ENCODE peak calls at places on chromosomes 13 and 19, in five cellular contexts. R is AG04450, N is ovary, V is fibroblast of lung, G is psoas muscle. W is an unnamed sample.

GRCh38 chr19:5072115-5072514 is 103.2 kb downstream of the KDM4B start:
- DNase-seq in R (no peak), N (no peak), V (no peak), G (peak; percentile 76), W (no peak)

GRCh38 chr13:55745828-55746227 is 1394.9 kb upstream of the PRR20A start:
- DNase-seq in R (no peak), N (no peak), V (no peak), G (no peak), W (no peak)

GRCh38 chr13:80151016-80151415 is 189.9 kb downstream of the SPRY2 start:
- DNase-seq in R (no peak), N (no peak), V (no peak), G (no peak), W (no peak)

GRCh38 chr13:26968431-26969335 is 202.9 kb downstream of the USP12 start:
- DNase-seq in R (no peak), N (no peak), V (no peak), G (no peak), W (no peak)

GRCh38 chr13:70249332-70250064 is 141.2 kb upstream of the KLHL1 start:
- DNase-seq in R (no peak), N (no peak), V (peak; percentile 13), G (no peak), W (no peak)

GRCh38 chr13:109481046-109481445 is 305.3 kb downstream of the IRS2 start:
- DNase-seq in R (no peak), N (no peak), V (peak; percentile 18), G (no peak), W (peak; percentile 77)

GRCh38 chr13:71864981-71865857 is 1.8 kb downstream of the DACH1 start:
- DNase-seq in R (no peak), N (no peak), V (peak; percentile 51), G (peak; percentile 60), W (no peak)

GRCh38 chr13:105814219-105814901 is 721.1 kb downstream of the EFNB2 start:
- DNase-seq in R (no peak), N (no peak), V (no peak), G (no peak), W (no peak)

GRCh38 chr19:41876847-41877489 is at the start of gene CD79A:
- DNase-seq in R (no peak), N (no peak), V (no peak), G (peak; percentile 23), W (no peak)

GRCh38 chr13:113022391-113023216 is 53.6 kb downstream of the MCF2L start:
- DNase-seq in R (no peak), N (no peak), V (no peak), G (no peak), W (no peak)

GRCh38 chr13:33153421-33154381 is 131.9 kb downstream of the STARD13 start:
- DNase-seq in R (no peak), N (no peak), V (no peak), G (no peak), W (no peak)

GRCh38 chr13:90800082-90800746 is 547.3 kb upstream of the MIR17HG start:
- DNase-seq in R (no peak), N (peak; percentile 16), V (peak; percentile 8), G (peak; percentile 71), W (no peak)

DNA sequence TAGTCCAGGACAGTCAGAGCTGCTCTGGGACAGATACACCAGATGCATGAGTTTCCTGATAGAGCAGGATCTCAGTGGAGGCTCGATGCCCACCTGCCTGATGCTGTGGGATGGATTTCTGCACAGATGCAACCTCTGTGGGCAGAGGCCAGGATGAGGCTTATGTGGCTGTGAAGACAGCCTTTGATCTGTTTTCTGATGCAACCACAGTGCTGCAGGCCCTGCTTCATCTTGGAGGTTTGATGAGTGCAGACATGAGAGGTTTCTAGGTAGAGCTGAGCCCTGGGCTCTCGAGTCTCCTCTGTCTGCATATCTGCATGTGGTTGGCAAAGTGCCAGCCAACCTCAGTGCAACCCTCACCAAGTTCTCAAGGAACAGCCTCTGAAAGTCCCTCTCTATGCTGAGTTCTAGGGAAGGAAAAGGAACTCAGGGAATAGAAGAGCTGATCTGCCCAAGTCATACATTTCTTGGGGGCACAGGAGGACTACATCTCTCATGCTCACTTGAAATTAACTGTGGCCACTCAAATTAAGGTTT is 23.1 kb upstream of the TSHZ3 start:
- DNase-seq in R (no peak), N (no peak), V (no peak), G (no peak), W (no peak)
- H3K4me3 ChIP-seq in R (no peak overlapping the region), N (no peak overlapping the region), V (no peak overlapping the region), G (no peak overlapping the region), W (no peak overlapping the region)

GRCh38 chr19:22422220-22422619 is at the start of gene ZNF98:
- DNase-seq in R (no peak), N (no peak), V (peak; percentile 5), G (peak; percentile 62), W (no peak)
- H3K4me3 ChIP-seq in R (no peak within 1 kb of the TSS), N (no peak within 1 kb of the TSS), V (no peak within 1 kb of the TSS), G (no peak within 1 kb of the TSS), W (no peak within 1 kb of the TSS)

GRCh38 chr19:39415111-39416046 is 2.9 kb downstream of the PLEKHG2 start:
- DNase-seq in R (no peak), N (no peak), V (no peak), G (no peak), W (no peak)
- H3K4me3 ChIP-seq in R (peak overlapping the region; percentile 84), N (no peak overlapping the region), V (peak overlapping the region; percentile 81), G (peak overlapping the region; percentile 97), W (peak overlapping the region; percentile 78)

DNA sequence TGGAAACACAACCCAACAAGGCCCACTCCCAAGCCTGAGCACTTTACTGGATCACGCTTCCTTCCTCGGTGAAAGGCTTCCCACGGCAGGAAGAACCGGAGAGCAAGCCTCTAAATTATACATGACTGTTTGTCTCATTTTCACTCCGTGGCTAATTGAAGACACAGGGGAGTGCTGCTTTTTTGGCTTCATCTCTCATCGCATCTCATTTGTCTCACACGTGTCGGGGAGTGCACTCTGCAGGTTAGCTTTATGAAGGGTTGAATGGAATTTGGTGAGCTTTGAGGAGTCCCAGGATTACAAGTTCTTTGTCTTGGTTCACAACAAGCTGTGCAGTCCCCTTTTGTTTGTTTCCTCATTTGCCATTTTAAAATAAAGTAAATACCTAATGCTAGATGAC is 544.6 kb downstream of the GPC6 start:
- DNase-seq in R (no peak), N (no peak), V (no peak), G (no peak), W (no peak)
- H3K4me3 ChIP-seq in R (no peak overlapping the region), N (no peak overlapping the region), V (no peak overlapping the region), G (no peak overlapping the region), W (no peak overlapping the region)

GRCh38 chr19:45773384-45773783 is 4.3 kb upstream of the SIX5 start:
- DNase-seq in R (no peak), N (no peak), V (no peak), G (no peak), W (no peak)
- H3K4me3 ChIP-seq in R (no peak overlapping the region), N (no peak overlapping the region), V (no peak overlapping the region), G (no peak overlapping the region), W (no peak overlapping the region)

W was measured in skeletal muscle cell.